ENCODE peak calls at places on chromosomes 6 and 20, in six cellular contexts. B is A549; N is heart left ventricle; M is endodermal cell; P is HepG2; W is CD8-positive, alpha-beta memory T cell. L is an unnamed sample.

GRCh38 chr6:138013949-138014348 is 93.3 kb downstream of the PERP start:
- DNase-seq in P (no peak), B (no peak), N (no peak), M (no peak), W (no peak), L (no peak)

GRCh38 chr6:93418448-93419303 is 683 bp downstream of the EPHA7 start:
- DNase-seq in P (no peak), W (no peak), M (peak), N (peak), B (peak), L (peak)

GRCh38 chr6:82086944-82087343 is 160.6 kb downstream of the IBTK start:
- DNase-seq in P (peak), M (no peak), W (no peak), B (peak), N (no peak), L (no peak)

GRCh38 chr20:1273366-1273765 is 7.3 kb downstream of the SNPH start:
- DNase-seq in P (no peak), N (no peak), M (no peak), W (no peak), B (no peak), L (no peak)

GRCh38 chr6:41200296-41200900 is 551 bp downstream of the TREML2 start:
- DNase-seq in W (peak), P (no peak), B (no peak), M (peak), N (peak), L (no peak)

GRCh38 chr6:41488392-41489129 is 57.6 kb upstream of the FOXP4 start:
- DNase-seq in M (peak), N (peak), P (peak), W (peak), B (no peak), L (no peak)

GRCh38 chr6:166601956-166602355 is 15.5 kb upstream of the RAMACL start:
- DNase-seq in M (peak), W (no peak), B (no peak), N (no peak), P (no peak), L (no peak)

GRCh38 chr20:54320148-54320607 is 112.3 kb downstream of the PFDN4 start:
- DNase-seq in B (no peak), N (no peak), M (peak), P (no peak), W (no peak), L (no peak)

GRCh38 chr20:63974402-63975200 is 4.8 kb downstream of the SAMD10 start:
- DNase-seq in W (peak), N (no peak), B (no peak), P (no peak), M (peak), L (no peak)

GRCh38 chr6:131001113-131001776 is 61.8 kb downstream of the EPB41L2 start:
- DNase-seq in B (no peak), N (no peak), M (no peak), P (no peak), W (no peak), L (no peak)

GRCh38 chr20:23228912-23229311 is 121.7 kb upstream of the NXT1 start:
- DNase-seq in N (no peak), W (no peak), P (no peak), M (no peak), B (no peak), L (no peak)

GRCh38 chr6:131015630-131016263 is 47.3 kb downstream of the EPB41L2 start:
- DNase-seq in B (no peak), P (no peak), W (no peak), N (peak), M (no peak), L (no peak)

GRCh38 chr6:142885182-142885867 is 59.7 kb downstream of the HIVEP2 start:
- DNase-seq in W (peak), N (peak), M (peak), P (peak), B (peak), L (peak)

DNA sequence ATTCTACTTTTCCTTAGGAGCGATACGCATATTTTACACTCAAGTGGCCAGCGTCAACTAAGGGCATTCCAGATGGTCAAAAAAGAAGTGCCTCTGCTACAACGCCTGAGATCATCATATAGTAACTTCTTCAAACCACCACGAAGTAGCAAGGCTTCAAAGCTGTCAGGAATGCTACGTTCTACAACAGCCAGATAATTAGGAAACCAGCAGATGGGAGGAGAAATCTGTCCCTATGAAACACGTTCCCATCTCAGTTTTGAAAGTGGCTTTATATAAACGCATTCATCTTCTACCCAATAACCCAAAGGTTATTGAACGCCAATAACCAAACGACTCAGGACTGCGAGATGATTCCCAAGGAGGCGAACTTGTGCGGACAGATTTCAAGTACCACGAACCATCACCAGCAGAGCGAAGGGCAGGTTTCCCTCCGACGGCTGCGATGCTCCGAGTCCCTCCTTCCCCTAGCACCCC is 1.2 kb downstream of the ABHD12 start:
- DNase-seq in W (no peak), P (no peak), N (no peak), M (no peak), B (no peak), L (peak)
- H3K4me3 ChIP-seq in W (peak), P (peak), N (peak), M (peak), B (peak), L (peak)

GRCh38 chr20:36604952-36605308 is 649 bp upstream of the RAB5IF start:
- DNase-seq in M (no peak), B (no peak), W (peak), P (no peak), N (peak), L (no peak)

GRCh38 chr20:36606171-36607116 is 865 bp downstream of the RAB5IF start:
- DNase-seq in B (no peak), N (no peak), P (peak), M (peak), W (no peak), L (no peak)

GRCh38 chr20:36605309-36606170 is at the start of gene RAB5IF:
- DNase-seq in W (peak), B (peak), M (peak), N (peak), P (peak), L (peak)

GRCh38 chr20:36611625-36612024 is 6.0 kb downstream of the RAB5IF start:
- DNase-seq in M (no peak), P (no peak), N (no peak), W (no peak), B (no peak), L (no peak)

DNA sequence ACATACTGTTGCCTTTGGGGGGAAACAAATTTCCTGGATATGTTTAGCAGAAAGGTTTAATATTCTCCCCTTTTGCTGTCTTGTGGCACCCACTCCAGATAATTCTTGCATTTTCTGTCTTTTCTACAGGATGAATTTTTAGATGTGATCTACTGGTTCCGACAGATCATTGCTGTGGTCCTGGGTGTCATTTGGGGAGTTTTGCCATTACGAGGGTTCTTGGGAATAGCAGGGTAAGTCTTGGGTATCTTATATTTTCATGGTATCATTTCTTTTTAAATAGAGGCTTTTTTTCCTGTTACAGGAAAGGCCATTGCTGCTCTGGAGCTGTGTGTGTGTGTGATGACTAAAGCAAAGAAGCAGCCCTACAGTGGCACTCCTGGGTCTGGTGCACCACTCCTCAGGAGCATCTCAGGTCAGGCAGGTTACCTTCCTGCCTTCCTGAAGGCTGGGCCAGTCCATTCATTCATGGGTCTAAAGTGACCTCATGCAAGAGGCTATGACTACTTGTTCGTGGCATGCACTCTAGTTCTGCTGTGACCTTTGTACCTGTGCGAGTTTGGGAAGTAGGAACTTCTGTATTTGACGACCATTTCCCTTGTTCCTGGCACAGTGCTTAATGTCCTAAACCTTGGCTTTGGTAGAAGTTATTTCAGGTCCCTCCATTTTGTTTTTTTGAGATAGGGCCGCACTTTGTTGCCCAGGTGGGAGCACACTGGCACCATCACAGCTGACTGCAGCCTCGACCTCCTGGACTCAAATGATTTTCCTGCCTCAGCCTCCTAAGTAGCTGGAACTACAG is 2.2 kb downstream of the RAB5IF start:
- DNase-seq in B (peak), N (no peak), M (no peak), W (no peak), P (peak), L (no peak)
- H3K4me3 ChIP-seq in B (peak), N (no peak), M (peak), W (no peak), P (peak), L (no peak)

GRCh38 chr20:49272654-49273053 is 5.2 kb downstream of the ZNFX1 start:
- DNase-seq in M (no peak), P (no peak), W (no peak), B (no peak), N (no peak), L (no peak)

GRCh38 chr20:49273696-49274277 is 4.1 kb downstream of the ZNFX1 start:
- DNase-seq in M (no peak), B (no peak), W (no peak), N (no peak), P (no peak), L (no peak)

GRCh38 chr20:49270177-49270576 is 7.7 kb downstream of the ZNFX1 start:
- DNase-seq in M (no peak), N (no peak), B (no peak), P (no peak), W (no peak), L (no peak)

GRCh38 chr20:49268600-49269365 is 9.1 kb downstream of the ZNFX1 start:
- DNase-seq in P (no peak), M (no peak), B (no peak), W (no peak), N (no peak), L (no peak)

DNA sequence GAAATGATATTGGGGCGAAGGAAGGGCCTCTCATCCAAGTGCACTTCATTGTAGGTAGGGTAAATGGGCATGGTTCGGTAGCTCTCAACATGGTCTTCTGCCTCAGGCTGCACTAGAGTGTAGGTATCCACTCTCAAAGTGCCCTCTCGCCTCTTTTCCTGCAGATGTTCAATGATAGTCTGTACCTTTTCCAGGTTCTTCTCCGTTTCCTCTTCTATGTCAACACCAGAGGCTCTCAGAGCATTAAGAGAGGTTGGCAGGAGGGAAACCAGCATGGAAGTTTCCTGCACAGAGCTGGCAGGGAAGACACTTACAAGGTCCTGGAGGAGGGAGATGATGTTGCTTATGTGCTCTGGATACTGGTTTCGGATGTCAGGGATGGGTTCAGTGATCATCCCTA is 7.1 kb downstream of the ZNFX1 start:
- DNase-seq in M (no peak), B (no peak), W (no peak), N (no peak), P (no peak), L (no peak)
- H3K4me3 ChIP-seq in M (no peak), B (no peak), W (no peak), N (no peak), P (no peak), L (no peak)

DNA sequence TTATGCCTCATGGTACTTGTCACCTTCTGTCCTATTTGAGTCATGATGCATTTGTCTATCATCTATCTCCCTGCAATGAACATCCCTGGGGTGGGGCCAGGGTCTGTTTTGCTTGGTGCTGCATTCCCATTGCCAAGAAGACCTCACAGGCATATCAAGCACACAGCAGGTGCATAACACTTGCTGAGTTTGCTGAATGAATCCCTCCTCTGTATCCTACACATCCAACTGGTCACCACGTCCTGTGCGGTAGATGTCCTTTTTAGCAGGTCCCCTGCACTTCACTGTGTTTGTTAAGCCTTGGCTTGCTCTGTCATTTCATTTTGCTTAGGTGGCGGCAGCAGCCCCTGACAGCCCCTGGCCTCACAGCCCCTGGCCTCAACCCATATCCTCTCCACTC is 214.8 kb upstream of the RNF24 start:
- DNase-seq in B (no peak), N (no peak), P (no peak), W (no peak), M (no peak), L (no peak)
- H3K4me3 ChIP-seq in B (no peak), N (no peak), P (no peak), W (no peak), M (no peak), L (no peak)

GRCh38 chr6:89582669-89583325 is 55.8 kb downstream of the LYRM2 start:
- DNase-seq in P (no peak), N (no peak), W (no peak), M (no peak), B (no peak), L (no peak)

GRCh38 chr6:89583559-89583958 is 55.0 kb downstream of the LYRM2 start:
- DNase-seq in N (no peak), W (no peak), M (peak), P (no peak), B (no peak), L (no peak)

GRCh38 chr6:89585156-89585555 is 53.4 kb downstream of the LYRM2 start:
- DNase-seq in W (no peak), B (no peak), N (no peak), P (no peak), M (no peak), L (no peak)

GRCh38 chr6:89581669-89582068 is 56.9 kb downstream of the LYRM2 start:
- DNase-seq in W (no peak), B (no peak), P (no peak), M (no peak), N (no peak), L (no peak)

GRCh38 chr6:89584539-89584938 is 54.0 kb downstream of the LYRM2 start:
- DNase-seq in N (no peak), W (no peak), P (no peak), B (no peak), M (no peak), L (no peak)
- H3K4me3 ChIP-seq in N (no peak), W (no peak), P (no peak), B (no peak), M (no peak), L (no peak)

DNA sequence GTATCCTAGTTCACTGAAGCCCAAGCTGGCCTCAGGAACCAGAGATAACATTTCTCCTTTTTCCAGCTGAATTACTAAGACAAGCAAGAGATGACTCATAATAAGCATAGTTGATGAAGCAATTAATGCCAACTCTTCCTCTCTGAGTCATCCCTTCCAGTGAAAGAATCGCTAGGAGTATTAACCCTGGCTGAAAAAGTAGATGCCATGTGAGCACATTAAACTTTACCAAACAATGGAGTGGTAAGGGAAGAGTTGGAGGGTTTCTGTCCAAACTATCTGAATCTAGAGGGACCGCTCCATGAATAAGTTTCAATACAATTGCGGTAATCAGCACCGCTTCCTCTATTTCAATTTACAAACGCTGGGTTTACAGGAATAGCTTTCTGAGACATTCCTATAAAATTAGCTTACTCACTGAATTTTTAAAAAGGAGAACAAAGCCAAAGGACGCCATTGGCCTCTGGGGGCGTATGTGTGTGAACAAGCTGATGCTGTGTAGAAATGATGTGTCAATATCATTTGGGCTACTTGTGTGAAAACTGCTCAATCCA is 48.3 kb downstream of the ATXN1 start:
- DNase-seq in B (no peak), P (no peak), M (peak), N (peak), W (no peak), L (peak)
- H3K4me3 ChIP-seq in B (peak), P (no peak), M (no peak), N (no peak), W (peak), L (no peak)

DNA sequence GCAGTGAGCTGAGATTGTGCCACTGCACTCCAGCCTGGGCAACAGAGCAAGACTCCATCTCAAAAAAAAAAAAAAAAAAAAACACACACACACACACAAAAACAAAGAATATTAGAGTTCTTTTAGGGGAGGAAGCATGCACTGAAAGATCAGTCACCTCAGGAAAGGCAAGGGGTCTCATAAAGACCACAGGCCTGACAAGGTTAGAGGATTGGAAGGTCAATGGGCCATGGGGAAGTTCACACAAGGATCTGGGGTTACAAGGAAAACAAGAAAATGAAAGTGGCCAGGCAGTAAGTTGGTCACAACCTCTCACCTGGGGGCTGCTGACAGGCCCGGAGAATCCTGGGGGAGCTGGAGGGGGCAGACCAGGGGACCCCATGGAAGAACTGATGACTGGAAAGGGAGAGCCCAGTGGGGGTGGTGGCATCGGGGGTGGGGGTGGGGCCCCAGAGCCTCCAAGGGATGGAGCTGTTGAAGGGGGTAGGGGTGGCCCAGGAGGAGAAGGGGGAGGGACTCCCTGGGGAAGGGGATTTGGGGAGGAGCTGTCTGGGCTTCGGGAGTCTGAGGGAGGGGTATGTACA is 1.5 kb downstream of the RXRB start:
- DNase-seq in B (no peak), N (no peak), W (no peak), P (no peak), M (no peak), L (no peak)
- H3K4me3 ChIP-seq in B (peak), N (peak), W (no peak), P (peak), M (peak), L (peak)

DNA sequence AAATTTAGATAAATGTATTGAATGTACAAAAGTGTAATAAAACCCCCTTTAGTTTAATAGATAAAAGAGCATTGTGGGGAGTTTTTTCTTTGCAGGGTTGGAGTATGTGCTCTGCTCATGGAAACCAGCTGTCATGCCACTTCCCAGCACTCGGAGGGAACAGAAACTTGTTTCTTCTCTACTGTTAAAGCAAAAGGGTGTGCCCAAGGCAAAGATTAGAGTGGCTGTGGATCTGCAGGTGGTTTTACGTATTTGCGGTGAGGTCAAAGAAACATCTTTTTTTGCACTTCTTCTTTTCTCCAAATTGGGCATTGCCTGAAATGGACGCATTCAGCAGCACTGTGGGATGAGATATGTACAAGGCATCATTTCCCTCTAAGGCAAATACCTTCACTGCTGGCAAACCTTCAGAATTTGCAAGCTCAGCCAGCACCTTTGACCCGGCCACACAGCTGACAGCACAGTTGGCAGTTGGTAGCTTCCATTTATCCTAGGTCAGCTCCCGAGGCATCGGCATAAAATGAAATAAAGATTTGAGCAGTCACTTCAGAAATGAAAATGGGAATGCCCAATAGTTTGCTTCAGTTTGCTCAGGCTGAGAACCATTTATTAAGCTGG is 178.3 kb upstream of the EYA4 start:
- DNase-seq in M (no peak), B (no peak), N (peak), W (no peak), P (no peak), L (no peak)
- H3K4me3 ChIP-seq in M (no peak), B (no peak), N (no peak), W (no peak), P (no peak), L (no peak)

GRCh38 chr6:108735991-108736345 is 112.3 kb upstream of the ARMC2 start:
- DNase-seq in B (no peak), P (no peak), N (no peak), M (peak), W (no peak), L (no peak)
- H3K4me3 ChIP-seq in B (no peak), P (no peak), N (no peak), M (no peak), W (no peak), L (no peak)

L was measured in HAP-1.